ENCODE peak calls at places on chromosomes 4 and X, in six cellular contexts. T, F, Q, E, S and P are unnamed samples.

GRCh38 chr4:1246111-1246881 is 2.6 kb downstream of the CTBP1 start:
- DNase-seq in F (peak), S (peak), E (peak), T (no peak), Q (no peak), P (no peak)

GRCh38 chr4:61204353-61204752 is 4.2 kb downstream of the ADGRL3 start:
- DNase-seq in S (no peak), E (peak), Q (no peak), F (no peak), T (no peak), P (no peak)

GRCh38 chrX:73562986-73563739 is at the start of gene CHIC1:
- DNase-seq in F (peak), T (peak), S (peak), E (peak), Q (peak), P (peak)

GRCh38 chrX:22247169-22247568 is 25.5 kb upstream of the CBLL2 start:
- DNase-seq in S (no peak), F (no peak), Q (no peak), E (peak), T (no peak), P (no peak)

GRCh38 chrX:48025561-48025960 is 18.8 kb downstream of the SPACA5 start:
- DNase-seq in T (peak), S (no peak), F (peak), Q (no peak), E (peak), P (peak)

GRCh38 chr4:121182296-121182695 is 18.2 kb upstream of the TNIP3 start:
- DNase-seq in E (no peak), F (no peak), S (no peak), Q (no peak), T (no peak), P (peak)

GRCh38 chrX:15874672-15875071 is 20.1 kb upstream of the AP1S2 start:
- DNase-seq in F (no peak), T (no peak), S (no peak), E (no peak), Q (no peak), P (no peak)

GRCh38 chr4:170336238-170336775 is 246.6 kb upstream of the AADAT start:
- DNase-seq in F (no peak), E (no peak), T (no peak), S (no peak), Q (no peak), P (no peak)

GRCh38 chr4:158016511-158016910 is 156.3 kb downstream of the GASK1B start:
- DNase-seq in E (no peak), S (no peak), T (no peak), F (no peak), Q (no peak), P (no peak)

GRCh38 chr4:164215113-164215741 is 538.7 kb upstream of the SMIM31 start:
- DNase-seq in E (peak), S (no peak), T (no peak), F (no peak), Q (no peak), P (peak)

GRCh38 chrX:128931071-128931470 is 592.2 kb downstream of the SMARCA1 start:
- DNase-seq in T (no peak), F (no peak), E (no peak), Q (no peak), S (no peak), P (no peak)